ENCODE peak calls at places on chromosomes 11 and 22, in seven cellular contexts. P, E, B, Y, U, N and A are unnamed samples.

GRCh38 chr22:50486561-50487289 is at the start of gene MIOX:
- DNase-seq in N (no peak), P (no peak), U (no peak), Y (no peak), B (no peak), E (no peak), A (peak)

GRCh38 chr22:31488988-31489617 is 539 bp downstream of the EIF4ENIF1 start:
- DNase-seq in Y (peak), N (no peak), E (peak), U (peak), B (no peak), P (peak), A (peak)

GRCh38 chr11:12285811-12286222 is 91.6 kb upstream of the PARVA start:
- DNase-seq in Y (peak), N (no peak), U (no peak), P (no peak), B (no peak), E (no peak), A (no peak)

GRCh38 chr11:61027141-61027840 is 55.8 kb downstream of the CD6 start:
- DNase-seq in U (no peak), B (no peak), N (no peak), P (no peak), Y (no peak), E (no peak), A (no peak)

GRCh38 chr11:69360606-69361005 is 66.7 kb downstream of the MYEOV start:
- DNase-seq in Y (peak), N (no peak), B (no peak), E (no peak), U (no peak), P (no peak), A (no peak)

GRCh38 chr11:102111011-102111786 is 952 bp downstream of the YAP1 start:
- DNase-seq in E (peak), N (peak), B (no peak), Y (peak), P (peak), U (peak), A (peak)

GRCh38 chr22:31103111-31103510 is 4.3 kb downstream of the SELENOM start:
- DNase-seq in P (no peak), U (no peak), B (no peak), N (no peak), E (no peak), Y (no peak), A (no peak)

GRCh38 chr11:17972987-17973386 is 39.9 kb downstream of the SERGEF start:
- DNase-seq in U (no peak), Y (no peak), N (peak), B (no peak), E (no peak), P (peak), A (peak)

GRCh38 chr11:98835336-98835735 is 185.4 kb upstream of the CNTN5 start:
- DNase-seq in B (no peak), Y (no peak), U (no peak), P (no peak), N (no peak), E (no peak), A (no peak)

GRCh38 chr11:62336949-62337681 is at the start of gene ASRGL1:
- DNase-seq in N (peak), E (peak), B (peak), Y (peak), U (peak), P (peak), A (peak)